ENCODE peak calls at places on chromosomes 5 and 9, in ten cellular contexts. One of them, this sample, is unnamed.

GRCh38 chr5:153654444-153654843 is 164.0 kb downstream of the GRIA1 start:
- DNase-seq in sigmoid colon: no peak
- DNase-seq in A549: no peak
- DNase-seq in BJ: peak; percentile 71
- DNase-seq in mucosa of descending colon: no peak
- DNase-seq in progenitor cell of endocrine pancreas: no peak
- DNase-seq in RWPE1: peak; percentile 30
- DNase-seq in pancreas: no peak
- DNase-seq in psoas muscle: no peak
- DNase-seq in H9: no peak
- DNase-seq in this sample: no peak

GRCh38 chr9:109574061-109574882 is 76.2 kb upstream of the PTPN3 start:
- DNase-seq in sigmoid colon: no peak
- DNase-seq in A549: peak; percentile 43
- DNase-seq in BJ: peak; percentile 9
- DNase-seq in mucosa of descending colon: no peak
- DNase-seq in progenitor cell of endocrine pancreas: no peak
- DNase-seq in RWPE1: peak; percentile 81
- DNase-seq in pancreas: no peak
- DNase-seq in psoas muscle: no peak
- DNase-seq in H9: no peak
- DNase-seq in this sample: no peak

GRCh38 chr5:128534729-128535128 is 3.3 kb downstream of the FBN2 start:
- DNase-seq in sigmoid colon: no peak
- DNase-seq in A549: no peak
- DNase-seq in BJ: no peak
- DNase-seq in mucosa of descending colon: no peak
- DNase-seq in progenitor cell of endocrine pancreas: no peak
- DNase-seq in RWPE1: peak; percentile 57
- DNase-seq in pancreas: no peak
- DNase-seq in psoas muscle: no peak
- DNase-seq in H9: no peak
- DNase-seq in this sample: no peak

GRCh38 chr5:41863871-41864486 is 6.2 kb downstream of the OXCT1 start:
- DNase-seq in sigmoid colon: no peak
- DNase-seq in A549: no peak
- DNase-seq in BJ: no peak
- DNase-seq in mucosa of descending colon: no peak
- DNase-seq in progenitor cell of endocrine pancreas: no peak
- DNase-seq in RWPE1: no peak
- DNase-seq in pancreas: no peak
- DNase-seq in psoas muscle: no peak
- DNase-seq in H9: no peak
- DNase-seq in this sample: no peak

GRCh38 chr5:59673438-59674058 is 220.0 kb downstream of the PDE4D start:
- DNase-seq in sigmoid colon: no peak
- DNase-seq in A549: peak; percentile 14
- DNase-seq in BJ: no peak
- DNase-seq in mucosa of descending colon: no peak
- DNase-seq in progenitor cell of endocrine pancreas: no peak
- DNase-seq in RWPE1: peak; percentile 48
- DNase-seq in pancreas: no peak
- DNase-seq in psoas muscle: no peak
- DNase-seq in H9: no peak
- DNase-seq in this sample: no peak

GRCh38 chr5:22835630-22836029 is 17.5 kb downstream of the CDH12 start:
- DNase-seq in sigmoid colon: no peak
- DNase-seq in A549: no peak
- DNase-seq in BJ: no peak
- DNase-seq in mucosa of descending colon: no peak
- DNase-seq in progenitor cell of endocrine pancreas: no peak
- DNase-seq in RWPE1: no peak
- DNase-seq in pancreas: no peak
- DNase-seq in psoas muscle: no peak
- DNase-seq in H9: no peak
- DNase-seq in this sample: no peak

GRCh38 chr5:178589180-178590140 is 733 bp downstream of the COL23A1 start:
- DNase-seq in sigmoid colon: no peak
- DNase-seq in A549: no peak
- DNase-seq in BJ: no peak
- DNase-seq in mucosa of descending colon: no peak
- DNase-seq in progenitor cell of endocrine pancreas: peak; percentile 49
- DNase-seq in RWPE1: peak; percentile 24
- DNase-seq in pancreas: no peak
- DNase-seq in psoas muscle: peak; percentile 68
- DNase-seq in H9: peak; percentile 45
- DNase-seq in this sample: peak; percentile 78

GRCh38 chr9:68505681-68506409 is 34.8 kb downstream of the TMEM252 start:
- DNase-seq in sigmoid colon: no peak
- DNase-seq in A549: no peak
- DNase-seq in BJ: no peak
- DNase-seq in mucosa of descending colon: no peak
- DNase-seq in progenitor cell of endocrine pancreas: no peak
- DNase-seq in RWPE1: no peak
- DNase-seq in pancreas: no peak
- DNase-seq in psoas muscle: no peak
- DNase-seq in H9: no peak
- DNase-seq in this sample: no peak

GRCh38 chr5:74863726-74864125 is 2.5 kb downstream of the FAM169A start:
- DNase-seq in sigmoid colon: no peak
- DNase-seq in A549: no peak
- DNase-seq in BJ: no peak
- DNase-seq in mucosa of descending colon: no peak
- DNase-seq in progenitor cell of endocrine pancreas: no peak
- DNase-seq in RWPE1: no peak
- DNase-seq in pancreas: no peak
- DNase-seq in psoas muscle: no peak
- DNase-seq in H9: no peak
- DNase-seq in this sample: no peak

DNA sequence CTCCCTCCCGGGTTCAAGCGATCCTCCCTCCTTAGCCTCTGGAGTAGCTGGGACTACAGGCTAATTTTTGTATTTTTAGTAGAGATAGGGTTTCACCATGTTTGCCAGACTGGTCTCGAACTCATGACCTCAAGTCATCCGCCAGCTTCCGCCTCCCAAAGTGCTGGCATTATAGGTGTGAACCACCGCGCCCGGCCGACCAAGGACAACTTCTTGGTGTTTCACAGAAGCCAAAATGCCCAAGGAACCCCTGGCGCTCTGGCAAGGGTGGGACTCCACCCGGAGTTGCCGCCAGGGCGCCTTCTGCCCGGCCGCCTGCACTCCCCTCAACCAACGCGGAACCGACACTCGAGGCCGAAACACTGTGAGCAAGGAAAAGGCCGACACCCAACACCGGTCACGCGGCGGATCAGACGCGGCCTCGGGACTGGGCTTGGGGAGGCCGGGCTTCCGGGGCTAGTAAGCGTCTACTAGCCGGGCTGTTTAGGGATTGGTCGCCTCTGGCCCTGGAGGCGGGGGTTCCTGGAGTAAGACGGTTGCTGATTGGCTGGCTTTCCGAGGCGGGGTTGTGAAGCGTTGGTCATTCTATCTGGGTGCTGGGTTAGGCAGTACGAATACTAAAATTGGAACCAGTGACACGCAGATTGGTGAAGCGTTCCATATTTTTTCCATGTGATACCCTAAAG is 7.7 kb upstream of the CFAP157 start:
- DNase-seq in sigmoid colon: peak; percentile 99
- DNase-seq in A549: peak; percentile 98
- DNase-seq in BJ: peak; percentile 91
- DNase-seq in mucosa of descending colon: peak; percentile 94
- DNase-seq in progenitor cell of endocrine pancreas: peak; percentile 75
- DNase-seq in RWPE1: peak; percentile 100
- DNase-seq in pancreas: peak; percentile 94
- DNase-seq in psoas muscle: peak; percentile 98
- DNase-seq in H9: peak; percentile 98
- DNase-seq in this sample: peak; percentile 91
- TF ChIP-seq CTCF in sigmoid colon: peak; percentile 28
- TF ChIP-seq CTCF in A549: no peak
- TF ChIP-seq CTCF in BJ: peak; percentile 9
- TF ChIP-seq CTCF in mucosa of descending colon: no peak
- TF ChIP-seq CTCF in progenitor cell of endocrine pancreas: peak; percentile 22
- TF ChIP-seq CTCF in RWPE1: no peak
- TF ChIP-seq CTCF in pancreas: no peak
- TF ChIP-seq CTCF in psoas muscle: peak; percentile 26
- TF ChIP-seq CTCF in H9: peak; percentile 25
- TF ChIP-seq CTCF in this sample: peak; percentile 25

GRCh38 chr9:35816708-35817107 is 1.9 kb upstream of the HINT2 start:
- DNase-seq in sigmoid colon: no peak
- DNase-seq in A549: peak; percentile 46
- DNase-seq in BJ: no peak
- DNase-seq in mucosa of descending colon: no peak
- DNase-seq in progenitor cell of endocrine pancreas: no peak
- DNase-seq in RWPE1: no peak
- DNase-seq in pancreas: no peak
- DNase-seq in psoas muscle: no peak
- DNase-seq in H9: peak; percentile 68
- DNase-seq in this sample: peak; percentile 78

GRCh38 chr9:35813434-35814105 is 1.3 kb downstream of the HINT2 start:
- DNase-seq in sigmoid colon: no peak
- DNase-seq in A549: peak; percentile 78
- DNase-seq in BJ: no peak
- DNase-seq in mucosa of descending colon: no peak
- DNase-seq in progenitor cell of endocrine pancreas: no peak
- DNase-seq in RWPE1: peak; percentile 45
- DNase-seq in pancreas: no peak
- DNase-seq in psoas muscle: no peak
- DNase-seq in H9: peak; percentile 69
- DNase-seq in this sample: no peak

GRCh38 chr9:35812025-35812602 is at the start of gene SPAG8:
- DNase-seq in sigmoid colon: peak; percentile 98
- DNase-seq in A549: peak; percentile 98
- DNase-seq in BJ: peak; percentile 83
- DNase-seq in mucosa of descending colon: peak; percentile 92
- DNase-seq in progenitor cell of endocrine pancreas: peak; percentile 75
- DNase-seq in RWPE1: peak; percentile 93
- DNase-seq in pancreas: peak; percentile 95
- DNase-seq in psoas muscle: peak; percentile 97
- DNase-seq in H9: peak; percentile 98
- DNase-seq in this sample: peak; percentile 90

GRCh38 chr9:35814841-35815543 is at the start of gene HINT2:
- DNase-seq in sigmoid colon: peak; percentile 99
- DNase-seq in A549: peak; percentile 98
- DNase-seq in BJ: peak; percentile 97
- DNase-seq in mucosa of descending colon: peak; percentile 97
- DNase-seq in progenitor cell of endocrine pancreas: peak; percentile 95
- DNase-seq in RWPE1: peak; percentile 99
- DNase-seq in pancreas: peak; percentile 96
- DNase-seq in psoas muscle: peak; percentile 96
- DNase-seq in H9: peak; percentile 99
- DNase-seq in this sample: peak; percentile 95

GRCh38 chr9:35814106-35814840 is 569 bp downstream of the HINT2 start:
- DNase-seq in sigmoid colon: peak; percentile 86
- DNase-seq in A549: peak; percentile 70
- DNase-seq in BJ: no peak
- DNase-seq in mucosa of descending colon: peak; percentile 81
- DNase-seq in progenitor cell of endocrine pancreas: peak; percentile 55
- DNase-seq in RWPE1: peak; percentile 64
- DNase-seq in pancreas: peak; percentile 59
- DNase-seq in psoas muscle: peak; percentile 88
- DNase-seq in H9: peak; percentile 85
- DNase-seq in this sample: peak; percentile 81
- TF ChIP-seq CTCF in sigmoid colon: peak; percentile 27
- TF ChIP-seq CTCF in A549: peak; percentile 44
- TF ChIP-seq CTCF in BJ: peak; percentile 58
- TF ChIP-seq CTCF in mucosa of descending colon: no peak
- TF ChIP-seq CTCF in progenitor cell of endocrine pancreas: peak; percentile 51
- TF ChIP-seq CTCF in RWPE1: no peak
- TF ChIP-seq CTCF in pancreas: no peak
- TF ChIP-seq CTCF in psoas muscle: peak; percentile 23
- TF ChIP-seq CTCF in H9: peak; percentile 56
- TF ChIP-seq CTCF in this sample: peak; percentile 40

GRCh38 chr9:120730661-120731514 is 16.6 kb upstream of the MEGF9 start:
- DNase-seq in sigmoid colon: no peak
- DNase-seq in A549: no peak
- DNase-seq in BJ: peak; percentile 53
- DNase-seq in mucosa of descending colon: no peak
- DNase-seq in progenitor cell of endocrine pancreas: no peak
- DNase-seq in RWPE1: peak; percentile 67
- DNase-seq in pancreas: no peak
- DNase-seq in psoas muscle: no peak
- DNase-seq in H9: no peak
- DNase-seq in this sample: peak; percentile 43

GRCh38 chr9:120726484-120726883 is 12.2 kb upstream of the MEGF9 start:
- DNase-seq in sigmoid colon: no peak
- DNase-seq in A549: no peak
- DNase-seq in BJ: no peak
- DNase-seq in mucosa of descending colon: no peak
- DNase-seq in progenitor cell of endocrine pancreas: no peak
- DNase-seq in RWPE1: no peak
- DNase-seq in pancreas: no peak
- DNase-seq in psoas muscle: no peak
- DNase-seq in H9: no peak
- DNase-seq in this sample: no peak

GRCh38 chr9:120733190-120733589 is 18.9 kb upstream of the MEGF9 start:
- DNase-seq in sigmoid colon: no peak
- DNase-seq in A549: no peak
- DNase-seq in BJ: no peak
- DNase-seq in mucosa of descending colon: no peak
- DNase-seq in progenitor cell of endocrine pancreas: no peak
- DNase-seq in RWPE1: no peak
- DNase-seq in pancreas: peak; percentile 87
- DNase-seq in psoas muscle: no peak
- DNase-seq in H9: no peak
- DNase-seq in this sample: no peak

GRCh38 chr9:120734607-120735006 is 20.3 kb upstream of the MEGF9 start:
- DNase-seq in sigmoid colon: no peak
- DNase-seq in A549: no peak
- DNase-seq in BJ: no peak
- DNase-seq in mucosa of descending colon: no peak
- DNase-seq in progenitor cell of endocrine pancreas: no peak
- DNase-seq in RWPE1: no peak
- DNase-seq in pancreas: no peak
- DNase-seq in psoas muscle: no peak
- DNase-seq in H9: no peak
- DNase-seq in this sample: no peak

DNA sequence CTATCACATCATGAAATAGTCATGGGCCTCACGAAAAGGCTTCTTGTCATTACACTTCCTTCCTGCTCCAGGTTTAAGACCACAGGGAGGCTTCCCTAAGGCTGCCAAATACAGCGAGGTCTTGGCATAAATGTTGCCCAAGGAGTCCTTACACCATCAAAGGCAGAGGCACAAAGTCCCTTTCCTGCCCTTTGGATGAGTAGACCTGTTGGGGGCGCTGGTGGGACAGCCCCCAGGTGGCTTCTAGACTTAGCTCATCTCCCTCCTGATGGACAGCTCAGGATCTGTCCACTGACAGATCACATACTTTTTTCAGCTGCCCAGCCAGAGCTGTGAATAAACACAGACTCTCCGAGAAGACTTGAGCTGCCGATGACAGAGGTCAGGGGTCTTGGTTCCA is 15.5 kb upstream of the MEGF9 start:
- DNase-seq in sigmoid colon: no peak
- DNase-seq in A549: no peak
- DNase-seq in BJ: no peak
- DNase-seq in mucosa of descending colon: no peak
- DNase-seq in progenitor cell of endocrine pancreas: no peak
- DNase-seq in RWPE1: no peak
- DNase-seq in pancreas: no peak
- DNase-seq in psoas muscle: no peak
- DNase-seq in H9: peak; percentile 66
- DNase-seq in this sample: no peak
- TF ChIP-seq CTCF in sigmoid colon: no peak
- TF ChIP-seq CTCF in A549: no peak
- TF ChIP-seq CTCF in BJ: peak; percentile 7
- TF ChIP-seq CTCF in mucosa of descending colon: no peak
- TF ChIP-seq CTCF in progenitor cell of endocrine pancreas: no peak
- TF ChIP-seq CTCF in RWPE1: no peak
- TF ChIP-seq CTCF in pancreas: no peak
- TF ChIP-seq CTCF in psoas muscle: no peak
- TF ChIP-seq CTCF in H9: peak; percentile 74
- TF ChIP-seq CTCF in this sample: no peak

GRCh38 chr5:149011084-149011483 is 51.8 kb downstream of the SH3TC2 start:
- DNase-seq in sigmoid colon: no peak
- DNase-seq in A549: no peak
- DNase-seq in BJ: no peak
- DNase-seq in mucosa of descending colon: no peak
- DNase-seq in progenitor cell of endocrine pancreas: no peak
- DNase-seq in RWPE1: peak; percentile 93
- DNase-seq in pancreas: no peak
- DNase-seq in psoas muscle: no peak
- DNase-seq in H9: no peak
- DNase-seq in this sample: no peak
- TF ChIP-seq CTCF in sigmoid colon: no peak
- TF ChIP-seq CTCF in A549: no peak
- TF ChIP-seq CTCF in BJ: no peak
- TF ChIP-seq CTCF in mucosa of descending colon: no peak
- TF ChIP-seq CTCF in progenitor cell of endocrine pancreas: no peak
- TF ChIP-seq CTCF in RWPE1: no peak
- TF ChIP-seq CTCF in pancreas: no peak
- TF ChIP-seq CTCF in psoas muscle: no peak
- TF ChIP-seq CTCF in H9: no peak
- TF ChIP-seq CTCF in this sample: no peak